ENCODE peak calls at places on chromosome 14, in five cellular contexts. Z, X, E, O and R are unnamed samples.

GRCh38 chr14:69056389-69056788 is 77.3 kb upstream of the ACTN1 start:
- DNase-seq in Z (no peak), X (no peak), E (no peak), O (no peak), R (no peak)

GRCh38 chr14:64405295-64405694 is 17.1 kb downstream of the MTHFD1 start:
- DNase-seq in Z (no peak), X (no peak), E (no peak), O (no peak), R (no peak)

GRCh38 chr14:52873694-52874093 is 77.2 kb downstream of the FERMT2 start:
- DNase-seq in Z (no peak), X (no peak), E (no peak), O (no peak), R (peak; percentile 40)

GRCh38 chr14:77023001-77023996 is 5.2 kb downstream of the IRF2BPL start:
- DNase-seq in Z (no peak), X (no peak), E (no peak), O (peak; percentile 64), R (no peak)

GRCh38 chr14:74614508-74615495 is 2.8 kb upstream of the LTBP2 start:
- DNase-seq in Z (no peak), X (no peak), E (no peak), O (no peak), R (no peak)

GRCh38 chr14:81392976-81393643 is 7.0 kb downstream of the STON2 start:
- DNase-seq in Z (no peak), X (no peak), E (no peak), O (no peak), R (no peak)

GRCh38 chr14:50704454-50705010 is 36.4 kb upstream of the SAV1 start:
- DNase-seq in Z (no peak), X (no peak), E (no peak), O (no peak), R (no peak)

GRCh38 chr14:24859559-24859958 is 190.4 kb downstream of the STXBP6 start:
- DNase-seq in Z (no peak), X (no peak), E (no peak), O (no peak), R (no peak)

GRCh38 chr14:105193916-105194782 is 13.0 kb upstream of the NUDT14 start:
- DNase-seq in Z (no peak), X (no peak), E (peak; percentile 62), O (peak; percentile 46), R (no peak)

GRCh38 chr14:91170504-91171121 is 56.7 kb downstream of the DGLUCY start:
- DNase-seq in Z (no peak), X (peak; percentile 58), E (no peak), O (no peak), R (peak; percentile 43)

GRCh38 chr14:99884834-99885648 is 91.8 kb downstream of the EML1 start:
- DNase-seq in Z (no peak), X (no peak), E (peak; percentile 43), O (no peak), R (no peak)

GRCh38 chr14:39467889-39468524 is 35.8 kb upstream of the FBXO33 start:
- DNase-seq in Z (no peak), X (no peak), E (no peak), O (peak; percentile 32), R (no peak)

GRCh38 chr14:58085877-58086276 is 66.1 kb downstream of the ARMH4 start:
- DNase-seq in Z (no peak), X (no peak), E (no peak), O (no peak), R (no peak)

GRCh38 chr14:96944297-96944696 is 147.1 kb downstream of the VRK1 start:
- DNase-seq in Z (no peak), X (no peak), E (no peak), O (no peak), R (no peak)

GRCh38 chr14:95237121-95237876 is 80.0 kb upstream of the DICER1 start:
- DNase-seq in Z (no peak), X (no peak), E (no peak), O (no peak), R (no peak)

GRCh38 chr14:31941487-31941886 is 135.6 kb upstream of the ARHGAP5 start:
- DNase-seq in Z (no peak), X (no peak), E (no peak), O (no peak), R (no peak)

GRCh38 chr14:97866664-97867063 is 1069.5 kb downstream of the VRK1 start:
- DNase-seq in Z (no peak), X (no peak), E (no peak), O (no peak), R (no peak)

GRCh38 chr14:77045570-77045890 is 17.0 kb upstream of the IRF2BPL start:
- DNase-seq in Z (no peak), X (no peak), E (no peak), O (no peak), R (no peak)

GRCh38 chr14:103743691-103744090 is 28.1 kb downstream of the ZFYVE21 start:
- DNase-seq in Z (no peak), X (no peak), E (no peak), O (no peak), R (no peak)

GRCh38 chr14:85535316-85535715 is 5.4 kb downstream of the FLRT2 start:
- DNase-seq in Z (no peak), X (no peak), E (no peak), O (no peak), R (no peak)

GRCh38 chr14:100072783-100073346 is 7.6 kb downstream of the EVL start:
- DNase-seq in Z (no peak), X (no peak), E (no peak), O (peak; percentile 64), R (no peak)

GRCh38 chr14:23123419-23123818 is 4.4 kb upstream of the CEBPE start:
- DNase-seq in Z (no peak), X (peak; percentile 90), E (no peak), O (no peak), R (peak; percentile 82)

GRCh38 chr14:81633496-81633895 is 99.8 kb upstream of the SEL1L start:
- DNase-seq in Z (no peak), X (no peak), E (no peak), O (no peak), R (no peak)

GRCh38 chr14:31387091-31387490 is 33.3 kb downstream of the HEATR5A start:
- DNase-seq in Z (no peak), X (no peak), E (no peak), O (no peak), R (no peak)

GRCh38 chr14:90714811-90715210 is 101.4 kb downstream of the TTC7B start:
- DNase-seq in Z (no peak), X (no peak), E (no peak), O (no peak), R (no peak)

GRCh38 chr14:77145975-77146740 is 4.6 kb upstream of the ZDHHC22 start:
- DNase-seq in Z (no peak), X (no peak), E (no peak), O (no peak), R (no peak)

GRCh38 chr14:96257056-96257455 is 1.0 kb downstream of the BDKRB1 start:
- DNase-seq in Z (no peak), X (no peak), E (no peak), O (no peak), R (no peak)

GRCh38 chr14:95396221-95396620 is 76.5 kb upstream of the CLMN start:
- DNase-seq in Z (no peak), X (no peak), E (no peak), O (no peak), R (no peak)

GRCh38 chr14:39265032-39265431 is 31.3 kb downstream of the MIA2 start:
- DNase-seq in Z (no peak), X (no peak), E (no peak), O (no peak), R (no peak)

GRCh38 chr14:71799831-71800230 is 132.4 kb upstream of the RGS6 start:
- DNase-seq in Z (no peak), X (no peak), E (no peak), O (no peak), R (no peak)

GRCh38 chr14:59588136-59588535 is 11.5 kb upstream of the CCDC175 start:
- DNase-seq in Z (no peak), X (no peak), E (no peak), O (no peak), R (no peak)

GRCh38 chr14:38873923-38874612 is 229.0 kb downstream of the SEC23A start:
- DNase-seq in Z (no peak), X (no peak), E (no peak), O (no peak), R (no peak)

GRCh38 chr14:89748004-89748403 is 206.5 kb downstream of the EFCAB11 start:
- DNase-seq in Z (no peak), X (no peak), E (no peak), O (no peak), R (no peak)

GRCh38 chr14:69880051-69880487 is 853 bp downstream of the SMOC1 start:
- DNase-seq in Z (no peak), X (no peak), E (no peak), O (no peak), R (no peak)